ENCODE peak calls at places on chromosome 1, in ten cellular contexts. X, I, T, G, Q, N, S, O, D and F are unnamed samples.
A peak's percentile ranks its signal among the peaks of the same experiment; 100 is the strongest.

GRCh38 chr1:63937623-63938022 is 163.8 kb downstream of the ROR1 start:
- DNase-seq in X (no peak), I (no peak), T (no peak), G (no peak), Q (no peak), N (no peak), S (no peak), O (no peak), D (no peak), F (no peak)

GRCh38 chr1:153509036-153509435 is 26.8 kb downstream of the S100A6 start:
- DNase-seq in X (no peak), I (no peak), T (no peak), G (no peak), Q (no peak), N (peak; percentile 37), S (no peak), O (no peak), D (no peak), F (no peak)

GRCh38 chr1:160416369-160416768 is 16.0 kb downstream of the VANGL2 start:
- DNase-seq in X (no peak), I (peak; percentile 78), T (no peak), G (no peak), Q (peak; percentile 22), N (no peak), S (peak; percentile 59), O (no peak), D (no peak), F (no peak)

GRCh38 chr1:209607102-209607794 is 23.7 kb downstream of the CAMK1G start:
- DNase-seq in X (no peak), I (no peak), T (no peak), G (no peak), Q (no peak), N (no peak), S (peak; percentile 44), O (no peak), D (no peak), F (no peak)

GRCh38 chr1:234681065-234681464 is 71.1 kb upstream of the IRF2BP2 start:
- DNase-seq in X (no peak), I (no peak), T (no peak), G (no peak), Q (no peak), N (no peak), S (no peak), O (no peak), D (no peak), F (no peak)

GRCh38 chr1:20370628-20371200 is 80.0 kb downstream of the VWA5B1 start:
- DNase-seq in X (no peak), I (no peak), T (no peak), G (no peak), Q (no peak), N (no peak), S (no peak), O (no peak), D (no peak), F (no peak)

GRCh38 chr1:119605686-119606085 is 42.4 kb downstream of the ZNF697 start:
- DNase-seq in X (no peak), I (no peak), T (no peak), G (no peak), Q (no peak), N (no peak), S (no peak), O (no peak), D (no peak), F (no peak)

GRCh38 chr1:164092603-164093353 is 466.2 kb upstream of the PBX1 start:
- DNase-seq in X (no peak), I (peak; percentile 40), T (no peak), G (peak; percentile 26), Q (no peak), N (no peak), S (no peak), O (no peak), D (no peak), F (no peak)

GRCh38 chr1:21065851-21066250 is 110.8 kb downstream of the EIF4G3 start:
- DNase-seq in X (no peak), I (no peak), T (no peak), G (no peak), Q (no peak), N (no peak), S (no peak), O (no peak), D (no peak), F (no peak)

GRCh38 chr1:245085508-245086095 is 69.2 kb upstream of the KIF26B start:
- DNase-seq in X (no peak), I (no peak), T (no peak), G (no peak), Q (no peak), N (no peak), S (peak; percentile 12), O (no peak), D (no peak), F (no peak)

GRCh38 chr1:161054232-161054631 is 8.5 kb upstream of the USF1 start:
- DNase-seq in X (no peak), I (no peak), T (no peak), G (no peak), Q (no peak), N (no peak), S (no peak), O (no peak), D (no peak), F (no peak)

GRCh38 chr1:3968851-3969250 is 68.8 kb upstream of the C1orf174 start:
- DNase-seq in X (no peak), I (peak; percentile 4), T (no peak), G (no peak), Q (no peak), N (no peak), S (no peak), O (no peak), D (no peak), F (no peak)

GRCh38 chr1:240031009-240031408 is 60.7 kb upstream of the FMN2 start:
- DNase-seq in X (no peak), I (no peak), T (no peak), G (no peak), Q (no peak), N (no peak), S (peak; percentile 90), O (no peak), D (no peak), F (no peak)

GRCh38 chr1:152654110-152654509 is 9.1 kb upstream of the LCE2D start:
- DNase-seq in X (no peak), I (peak; percentile 91), T (no peak), G (peak; percentile 72), Q (peak; percentile 57), N (no peak), S (peak; percentile 62), O (no peak), D (no peak), F (no peak)

GRCh38 chr1:21457654-21458053 is 17.7 kb downstream of the NBPF3 start:
- DNase-seq in X (no peak), I (no peak), T (no peak), G (no peak), Q (no peak), N (no peak), S (no peak), O (no peak), D (no peak), F (no peak)

GRCh38 chr1:15696956-15697521 is 12.9 kb downstream of the PLEKHM2 start:
- DNase-seq in X (no peak), I (no peak), T (no peak), G (no peak), Q (no peak), N (no peak), S (no peak), O (peak; percentile 60), D (no peak), F (no peak)

GRCh38 chr1:151001592-151001991 is 5.1 kb downstream of the MINDY1 start:
- DNase-seq in X (no peak), I (no peak), T (no peak), G (no peak), Q (no peak), N (no peak), S (no peak), O (no peak), D (no peak), F (no peak)
- H3K4me1 ChIP-seq in X (peaks cover 21% of the 10 kb centered on the region), I (peaks cover 17% of the 10 kb centered on the region), T (peaks cover 78% of the 10 kb centered on the region), G (no peaks in the 10 kb centered on the region), Q (peaks cover 44% of the 10 kb centered on the region), N (peaks cover 8% of the 10 kb centered on the region), S (peaks cover 8% of the 10 kb centered on the region), O (peaks cover 36% of the 10 kb centered on the region), D (peaks cover 29% of the 10 kb centered on the region), F (peaks cover 12% of the 10 kb centered on the region)

DNA sequence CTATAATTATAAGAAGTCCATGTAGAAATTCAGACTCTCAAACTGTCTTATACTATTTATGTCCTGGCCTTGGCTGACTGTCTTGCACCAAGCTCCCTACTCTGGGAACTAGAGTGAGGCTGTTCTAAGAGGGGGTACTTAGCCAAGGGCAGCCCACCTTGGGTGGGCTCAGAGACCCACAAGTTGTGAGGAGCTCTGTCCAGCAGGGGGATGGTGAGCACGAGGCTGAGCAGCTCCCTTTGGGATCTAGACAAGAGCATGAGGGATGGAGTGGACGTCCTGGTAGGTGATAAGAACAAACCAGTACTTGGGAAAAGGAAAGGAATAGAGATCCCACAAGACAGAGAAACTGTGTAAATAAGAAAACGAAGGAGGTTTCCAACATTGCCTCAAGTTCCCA is 127.1 kb upstream of the SLC44A3 start:
- DNase-seq in X (no peak), I (peak; percentile 58), T (no peak), G (no peak), Q (no peak), N (no peak), S (no peak), O (no peak), D (no peak), F (no peak)
- TF ChIP-seq CTCF in X (no peak), I (peak; percentile 62), T (no peak), G (no peak), Q (no peak), N (no peak), S (no peak), O (no peak), D (no peak), F (no peak)

DNA sequence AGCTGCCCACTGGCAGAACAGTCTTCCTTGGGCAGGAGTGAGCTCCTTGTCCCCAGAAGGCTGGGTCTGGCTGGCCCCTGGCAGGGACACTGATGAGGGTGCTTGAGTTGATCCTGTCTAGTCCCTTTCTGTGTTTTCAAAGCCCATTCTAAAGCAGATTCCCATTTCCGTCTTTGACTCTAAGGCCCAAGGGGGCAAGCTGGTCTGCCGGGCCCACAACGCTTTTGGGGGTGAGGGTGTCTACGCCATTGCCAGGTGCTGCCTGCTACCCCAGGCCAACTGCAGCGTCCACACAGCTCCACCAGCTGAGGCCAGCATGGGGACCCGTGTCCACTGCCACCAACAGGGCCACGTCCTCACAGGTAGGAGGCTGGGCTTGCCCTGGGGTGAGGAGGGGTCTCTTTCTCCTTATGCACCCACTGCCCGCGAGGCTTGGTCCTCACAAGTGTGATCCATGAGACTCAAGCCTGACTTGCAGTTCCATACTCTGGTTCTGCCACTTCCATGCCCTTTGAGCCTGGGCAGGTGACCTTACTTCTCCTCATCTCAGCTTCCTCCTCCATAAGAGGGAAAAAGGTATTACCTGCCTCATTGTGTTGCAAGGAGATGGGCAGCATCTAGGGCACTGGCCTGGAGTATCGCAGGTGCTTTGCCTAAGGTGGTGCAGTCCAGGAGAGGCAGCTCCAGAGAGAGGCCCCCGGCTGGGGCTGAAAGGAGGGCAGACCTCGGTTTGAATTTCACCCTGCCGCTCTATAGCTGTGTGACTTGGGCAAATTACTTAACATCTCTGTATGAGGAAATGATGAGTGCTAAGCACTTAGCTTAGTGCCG is 20.2 kb downstream of the PCSK9 start:
- DNase-seq in X (no peak), I (no peak), T (no peak), G (no peak), Q (no peak), N (peak; percentile 48), S (no peak), O (no peak), D (no peak), F (peak; percentile 48)
- H3K4me1 ChIP-seq in X (no peaks in the 10 kb centered on the region), I (no peaks in the 10 kb centered on the region), T (peaks cover 10% of the 10 kb centered on the region), G (no peaks in the 10 kb centered on the region), Q (no peaks in the 10 kb centered on the region), N (no peaks in the 10 kb centered on the region), S (peaks cover 6% of the 10 kb centered on the region), O (no peaks in the 10 kb centered on the region), D (peaks cover 16% of the 10 kb centered on the region), F (peaks cover under 1% of the 10 kb centered on the region)

GRCh38 chr1:173467426-173467825 is 9.7 kb upstream of the PRDX6 start:
- DNase-seq in X (no peak), I (no peak), T (no peak), G (no peak), Q (no peak), N (no peak), S (no peak), O (no peak), D (no peak), F (no peak)
- TF ChIP-seq CTCF in X (no peak), I (no peak), T (no peak), G (no peak), Q (no peak), N (no peak), S (no peak), O (no peak), D (no peak), F (no peak)